ENCODE peak calls at places on chromosomes 5 and 9, in six cellular contexts. N is HepG2, R is upper lobe of left lung, A is Panc1, Z is GM23338, X is HCT116. I is an unnamed sample.

GRCh38 chr9:79522793-79523192 is 49.0 kb upstream of the TLE4 start:
- ATAC-seq in Z (no peak), X (no peak), A (no peak), N (no peak), R (no peak), I (no peak)

GRCh38 chr5:231661-232060 is 13.5 kb downstream of the SDHA start:
- ATAC-seq in N (no peak), R (no peak), A (no peak), Z (no peak), X (no peak), I (no peak)

GRCh38 chr5:131363811-131364506 is 100.1 kb downstream of the CDC42SE2 start:
- ATAC-seq in A (no peak), R (no peak), N (no peak), Z (no peak), X (no peak), I (no peak)

GRCh38 chr9:87099383-87099782 is 152.1 kb upstream of the GAS1 start:
- ATAC-seq in N (no peak), X (no peak), A (no peak), R (no peak), Z (no peak), I (peak; percentile 71)

GRCh38 chr5:80964491-80964890 is 4.3 kb downstream of the RASGRF2 start:
- ATAC-seq in R (no peak), A (no peak), Z (no peak), N (no peak), X (no peak), I (no peak)

GRCh38 chr9:33739407-33739806 is 56.0 kb upstream of the PRSS3 start:
- ATAC-seq in X (no peak), N (peak; percentile 36), A (no peak), Z (no peak), R (no peak), I (no peak)

GRCh38 chr9:3741729-3742128 is 215.9 kb upstream of the RFX3 start:
- ATAC-seq in N (no peak), X (no peak), R (no peak), A (no peak), Z (no peak), I (no peak)

GRCh38 chr9:113593682-113594281 is 130.3 kb downstream of the RGS3 start:
- ATAC-seq in R (peak; percentile 88), N (peak; percentile 83), X (peak; percentile 84), A (peak; percentile 93), Z (peak; percentile 88), I (peak; percentile 96)

GRCh38 chr5:75054110-75054930 is 2.0 kb upstream of the GCNT4 start:
- ATAC-seq in X (no peak), A (peak; percentile 41), R (peak; percentile 23), N (peak; percentile 5), Z (peak; percentile 15), I (no peak)

GRCh38 chr9:3962467-3962866 is 337.4 kb downstream of the GLIS3 start:
- ATAC-seq in N (peak; percentile 80), R (no peak), A (peak; percentile 81), X (no peak), Z (no peak), I (no peak)

GRCh38 chr5:122154910-122155309 is 25.6 kb downstream of the ZNF474 start:
- ATAC-seq in A (no peak), X (no peak), N (no peak), Z (no peak), R (peak; percentile 40), I (peak; percentile 72)

GRCh38 chr9:2722715-2723114 is 5.4 kb downstream of the KCNV2 start:
- ATAC-seq in Z (no peak), R (no peak), A (no peak), X (no peak), N (no peak), I (no peak)

GRCh38 chr9:109593612-109594011 is 95.5 kb upstream of the PTPN3 start:
- ATAC-seq in N (no peak), Z (no peak), A (no peak), X (no peak), R (no peak), I (no peak)

GRCh38 chr5:175162036-175162435 is 281.9 kb downstream of the DRD1 start:
- ATAC-seq in A (no peak), R (no peak), N (no peak), X (no peak), Z (no peak), I (no peak)

GRCh38 chr5:7991125-7991821 is 122.3 kb downstream of the MTRR start:
- ATAC-seq in Z (peak; percentile 96), N (peak; percentile 39), X (peak; percentile 87), A (no peak), R (no peak), I (no peak)

GRCh38 chr5:74889523-74890105 is 23.4 kb upstream of the FAM169A start:
- ATAC-seq in R (peak; percentile 49), Z (peak; percentile 54), A (peak; percentile 21), N (peak; percentile 76), X (no peak), I (no peak)

GRCh38 chr9:93958121-93958874 is 3.1 kb upstream of the BARX1 start:
- ATAC-seq in Z (peak; percentile 5), A (no peak), N (peak; percentile 11), X (no peak), R (no peak), I (no peak)

GRCh38 chr5:89480406-89481007 is 597.5 kb upstream of the MEF2C start:
- ATAC-seq in N (no peak), X (no peak), A (no peak), Z (no peak), R (no peak), I (no peak)

GRCh38 chr5:147788023-147788422 is 5.5 kb upstream of the JAKMIP2 start:
- ATAC-seq in N (no peak), R (no peak), Z (no peak), X (no peak), A (no peak), I (no peak)

GRCh38 chr5:142832263-142832662 is 62.1 kb downstream of the ARHGAP26 start:
- ATAC-seq in A (no peak), R (no peak), Z (no peak), X (no peak), N (no peak), I (no peak)

GRCh38 chr9:123261006-123261677 is 7.2 kb downstream of the STRBP start:
- ATAC-seq in A (no peak), X (no peak), N (no peak), Z (no peak), R (no peak), I (no peak)

GRCh38 chr5:34656700-34657549 is 797 bp downstream of the RAI14 start:
- ATAC-seq in R (peak; percentile 12), Z (peak; percentile 28), X (peak; percentile 48), N (peak; percentile 55), A (peak; percentile 29), I (peak; percentile 14)

GRCh38 chr5:180486636-180487149 is 7.5 kb upstream of the CNOT6 start:
- ATAC-seq in Z (no peak), A (no peak), X (no peak), R (no peak), N (no peak), I (no peak)

GRCh38 chr5:129963359-129963758 is 59.1 kb downstream of the CHSY3 start:
- ATAC-seq in R (no peak), A (no peak), N (no peak), Z (no peak), X (no peak), I (peak; percentile 39)

GRCh38 chr9:3299872-3300271 is 225.9 kb downstream of the RFX3 start:
- ATAC-seq in X (no peak), R (no peak), A (no peak), N (no peak), Z (no peak), I (no peak)

GRCh38 chr5:168467755-168468280 is 18.5 kb upstream of the RARS1 start:
- ATAC-seq in R (no peak), X (no peak), N (no peak), A (no peak), Z (no peak), I (no peak)

GRCh38 chr5:168477060-168477459 is 9.2 kb upstream of the RARS1 start:
- ATAC-seq in X (no peak), R (no peak), Z (peak; percentile 58), N (no peak), A (no peak), I (no peak)

GRCh38 chr5:168468836-168469235 is 17.4 kb upstream of the RARS1 start:
- ATAC-seq in X (no peak), A (no peak), Z (no peak), N (no peak), R (no peak), I (no peak)

GRCh38 chr5:168471785-168472184 is 14.5 kb upstream of the RARS1 start:
- ATAC-seq in Z (no peak), A (no peak), R (no peak), N (no peak), X (no peak), I (no peak)

DNA sequence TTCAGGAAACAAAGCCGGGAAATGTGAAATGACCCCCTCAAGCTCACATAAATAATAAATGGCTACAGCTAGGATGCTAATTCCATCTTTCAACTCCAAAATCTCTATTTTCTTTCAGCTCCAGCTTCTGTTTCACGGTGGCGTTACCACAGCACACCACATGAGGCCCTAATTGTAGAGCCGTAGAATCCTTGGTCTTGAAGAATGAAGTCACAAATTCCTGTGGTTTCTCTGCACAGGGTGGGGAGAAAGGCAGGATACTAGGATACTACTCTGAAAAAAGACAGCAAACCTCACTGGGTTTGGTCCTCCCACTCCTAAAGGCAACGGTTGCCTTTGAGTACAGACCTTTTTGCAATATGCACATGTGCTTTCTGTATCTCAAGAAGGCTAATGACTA is 13.9 kb upstream of the RARS1 start:
- ATAC-seq in N (no peak), Z (peak; percentile 27), X (peak; percentile 76), R (no peak), A (no peak), I (no peak)
- H3K27ac ChIP-seq in N (no peak overlapping the region), Z (no peak overlapping the region), X (no peak overlapping the region), R (no peak overlapping the region), A (no peak overlapping the region), I (no peak overlapping the region)

DNA sequence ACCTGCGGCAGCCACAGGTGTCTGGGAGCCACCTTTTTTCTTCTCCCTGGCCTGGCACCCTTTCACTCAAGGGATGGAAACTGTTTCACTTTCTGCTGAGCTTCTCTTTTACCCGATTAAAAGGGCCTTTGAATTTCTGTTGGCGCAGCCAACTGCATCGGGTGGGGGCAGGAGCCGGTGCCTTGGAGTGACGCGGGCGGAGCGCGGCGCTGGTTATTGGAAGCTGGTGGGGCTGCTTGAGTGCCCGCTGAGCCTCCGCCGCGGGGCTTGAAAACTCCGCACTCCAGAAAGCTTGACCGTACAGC is 52.0 kb upstream of the TJP2 start:
- ATAC-seq in Z (peak; percentile 36), A (peak; percentile 74), N (peak; percentile 49), R (peak; percentile 89), X (peak; percentile 36), I (peak; percentile 76)
- TF ChIP-seq POLR2AphosphoS5 in Z (no peak), A (no peak), N (no peak), R (no peak), X (no peak), I (no peak)

GRCh38 chr5:95530441-95530840 is 24.3 kb downstream of the SKIC3 start:
- ATAC-seq in X (no peak), R (no peak), A (no peak), Z (no peak), N (no peak), I (no peak)
- H3K27ac ChIP-seq in X (no peak overlapping the region), R (no peak overlapping the region), A (no peak overlapping the region), Z (no peak overlapping the region), N (no peak overlapping the region), I (no peak overlapping the region)

DNA sequence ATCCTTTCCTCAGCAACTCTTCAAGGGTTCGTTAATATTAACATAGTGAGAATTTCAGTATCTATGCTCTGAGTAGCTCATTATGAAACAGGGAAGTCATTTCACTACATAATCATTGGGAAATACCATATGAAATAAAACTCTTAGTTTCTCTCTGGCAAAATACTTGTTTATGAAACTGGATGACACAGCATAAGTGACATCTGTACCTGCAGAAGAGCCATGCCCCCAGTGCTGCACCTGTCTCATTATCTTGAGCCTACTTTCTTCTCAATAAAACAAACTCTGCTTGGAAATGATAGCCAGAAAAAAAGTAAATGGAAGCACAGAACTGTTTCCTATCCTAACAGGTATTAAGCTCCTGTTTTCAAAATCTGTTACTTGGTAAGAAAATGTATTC is 33.8 kb upstream of the OTULIN start:
- ATAC-seq in R (no peak), N (no peak), X (no peak), Z (no peak), A (no peak), I (no peak)
- TF ChIP-seq POLR2AphosphoS5 in R (no peak), N (no peak), X (no peak), Z (no peak), A (no peak), I (no peak)